ENCODE peak calls at places on chromosomes 2 and 18, in ten cellular contexts. G is AG04450; R is erythroblast; H is NCI-H2081; C is NCI-H774; J is CD8-positive, alpha-beta memory T cell; T is C1 segment of cervical spinal cord; M is mesendoderm; E is NCI-H510A; O is AG09319. D is an unnamed sample.

GRCh38 chr2:171762879-171763573 is 75.8 kb downstream of the DYNC1I2 start:
- DNase-seq in G (no peak), R (no peak), H (no peak), C (no peak), J (no peak), T (no peak), M (no peak), E (no peak), O (no peak), D (no peak)

GRCh38 chr2:4135765-4136164 is 432.4 kb downstream of the DCDC2C start:
- DNase-seq in G (no peak), R (no peak), H (no peak), C (no peak), J (no peak), T (no peak), M (no peak), E (no peak), O (no peak), D (no peak)

GRCh38 chr2:170369894-170370293 is 191.9 kb downstream of the MYO3B start:
- DNase-seq in G (no peak), R (no peak), H (peak), C (peak), J (no peak), T (no peak), M (peak), E (peak), O (no peak), D (no peak)

GRCh38 chr18:12238861-12239260 is 15.3 kb upstream of the CIDEA start:
- DNase-seq in G (no peak), R (no peak), H (no peak), C (no peak), J (no peak), T (no peak), M (no peak), E (no peak), O (no peak), D (no peak)

GRCh38 chr2:225894240-225894980 is 494.9 kb downstream of the NYAP2 start:
- DNase-seq in G (peak), R (no peak), H (no peak), C (no peak), J (no peak), T (no peak), M (peak), E (no peak), O (peak), D (no peak)

GRCh38 chr2:183892315-183892941 is 705.9 kb upstream of the ZNF804A start:
- DNase-seq in G (no peak), R (no peak), H (no peak), C (no peak), J (no peak), T (no peak), M (no peak), E (no peak), O (no peak), D (no peak)

GRCh38 chr18:74368901-74369705 is 53.5 kb downstream of the C18orf63 start:
- DNase-seq in G (no peak), R (no peak), H (no peak), C (no peak), J (no peak), T (no peak), M (peak), E (no peak), O (no peak), D (no peak)

GRCh38 chr2:240077442-240077841 is 24.1 kb upstream of the OR6B3 start:
- DNase-seq in G (no peak), R (no peak), H (no peak), C (no peak), J (no peak), T (no peak), M (no peak), E (no peak), O (no peak), D (no peak)

GRCh38 chr2:65299246-65299645 is 71.6 kb downstream of the ACTR2 start:
- DNase-seq in G (no peak), R (no peak), H (no peak), C (no peak), J (no peak), T (no peak), M (no peak), E (no peak), O (no peak), D (no peak)

GRCh38 chr2:84223191-84223590 is 235.9 kb downstream of the SUCLG1 start:
- DNase-seq in G (no peak), R (no peak), H (no peak), C (no peak), J (no peak), T (no peak), M (no peak), E (no peak), O (no peak), D (no peak)

GRCh38 chr2:43905388-43905803 is 66.6 kb downstream of the ABCG8 start:
- DNase-seq in G (no peak), R (no peak), H (no peak), C (no peak), J (no peak), T (no peak), M (no peak), E (no peak), O (no peak), D (no peak)

GRCh38 chr2:10948606-10949230 is 37.0 kb downstream of the KCNF1 start:
- DNase-seq in G (no peak), R (no peak), H (no peak), C (no peak), J (no peak), T (no peak), M (no peak), E (no peak), O (no peak), D (no peak)

GRCh38 chr2:32832400-32832799 is 114.4 kb upstream of the LTBP1 start:
- DNase-seq in G (no peak), R (no peak), H (no peak), C (no peak), J (no peak), T (no peak), M (no peak), E (no peak), O (no peak), D (no peak)

GRCh38 chr2:11572996-11573395 is 39.2 kb downstream of the GREB1 start:
- DNase-seq in G (no peak), R (no peak), H (no peak), C (no peak), J (no peak), T (no peak), M (no peak), E (no peak), O (no peak), D (no peak)

GRCh38 chr18:44579028-44579692 is 101.5 kb upstream of the SETBP1 start:
- DNase-seq in G (no peak), R (peak), H (no peak), C (no peak), J (no peak), T (no peak), M (peak), E (no peak), O (no peak), D (no peak)

GRCh38 chr2:15748736-15749323 is 157.2 kb downstream of the DDX1 start:
- DNase-seq in G (no peak), R (peak), H (no peak), C (no peak), J (no peak), T (no peak), M (peak), E (no peak), O (no peak), D (no peak)

GRCh38 chr2:196534533-196534932 is 105.0 kb upstream of the CCDC150 start:
- DNase-seq in G (no peak), R (no peak), H (no peak), C (no peak), J (no peak), T (no peak), M (no peak), E (no peak), O (no peak), D (no peak)

GRCh38 chr2:201401815-201402214 is 44.7 kb upstream of the FLACC1 start:
- DNase-seq in G (no peak), R (no peak), H (no peak), C (no peak), J (no peak), T (no peak), M (no peak), E (no peak), O (no peak), D (no peak)

GRCh38 chr2:10864888-10865551 is 46.7 kb upstream of the KCNF1 start:
- DNase-seq in G (no peak), R (no peak), H (no peak), C (no peak), J (peak), T (no peak), M (no peak), E (no peak), O (no peak), D (no peak)

GRCh38 chr2:235343869-235344268 is 150.0 kb upstream of the AGAP1 start:
- DNase-seq in G (no peak), R (no peak), H (no peak), C (no peak), J (no peak), T (no peak), M (no peak), E (no peak), O (no peak), D (no peak)

GRCh38 chr2:182642328-182642727 is 73.7 kb upstream of the DNAJC10 start:
- DNase-seq in G (no peak), R (peak), H (peak), C (peak), J (peak), T (no peak), M (peak), E (peak), O (no peak), D (no peak)

GRCh38 chr2:12855508-12855907 is 138.8 kb downstream of the TRIB2 start:
- DNase-seq in G (no peak), R (no peak), H (no peak), C (no peak), J (peak), T (no peak), M (no peak), E (no peak), O (no peak), D (no peak)

GRCh38 chr2:55102056-55102812 is 52.0 kb upstream of the RTN4 start:
- DNase-seq in G (peak), R (no peak), H (no peak), C (no peak), J (no peak), T (no peak), M (no peak), E (no peak), O (peak), D (no peak)

GRCh38 chr2:169080250-169081035 is 11.1 kb downstream of the DHRS9 start:
- DNase-seq in G (no peak), R (no peak), H (no peak), C (no peak), J (no peak), T (no peak), M (no peak), E (no peak), O (no peak), D (no peak)